ENCODE peak calls at places on chromosomes 3 and 15, in seven cellular contexts. W is left ventricle myocardium inferior; C is lung; D is A549; S is PC-3; G is Caco-2; Z is CD4-positive, CD25-positive, alpha-beta regulatory T cell. X is an unnamed sample.
A peak's percentile ranks its signal among the peaks of the same experiment; 100 is the strongest.

GRCh38 chr15:45914425-45914824 is 279.6 kb downstream of the SQOR start:
- DNase-seq in W (no peak), C (no peak), D (no peak), S (peak; percentile 20), G (no peak), Z (no peak), X (no peak)

GRCh38 chr3:156819842-156820686 is 6.1 kb upstream of the LEKR1 start:
- DNase-seq in W (no peak), C (no peak), D (no peak), S (no peak), G (no peak), Z (no peak), X (no peak)

GRCh38 chr3:147589016-147589415 is 179.9 kb downstream of the ZIC1 start:
- DNase-seq in W (no peak), C (no peak), D (no peak), S (no peak), G (no peak), Z (no peak), X (no peak)

GRCh38 chr3:18585019-18585968 is 160.2 kb upstream of the SATB1 start:
- DNase-seq in W (no peak), C (no peak), D (no peak), S (no peak), G (no peak), Z (no peak), X (no peak)

GRCh38 chr15:38758001-38758400 is 193.4 kb upstream of the RASGRP1 start:
- DNase-seq in W (no peak), C (no peak), D (no peak), S (peak; percentile 48), G (no peak), Z (no peak), X (no peak)

GRCh38 chr15:56732881-56733130 is 503 bp downstream of the ZNF280D start:
- DNase-seq in W (no peak), C (no peak), D (peak; percentile 23), S (no peak), G (no peak), Z (no peak), X (no peak)

GRCh38 chr3:72282918-72283317 is 498.0 kb upstream of the PROK2 start:
- DNase-seq in W (no peak), C (no peak), D (no peak), S (no peak), G (no peak), Z (no peak), X (no peak)

GRCh38 chr3:112654492-112654891 is 13.5 kb upstream of the CCDC80 start:
- DNase-seq in W (no peak), C (no peak), D (no peak), S (peak; percentile 31), G (no peak), Z (no peak), X (no peak)

GRCh38 chr3:189121088-189121487 is 50.7 kb upstream of the TPRG1 start:
- DNase-seq in W (no peak), C (no peak), D (no peak), S (no peak), G (no peak), Z (no peak), X (no peak)

GRCh38 chr3:64224826-64225606 is at the start of gene PRICKLE2:
- DNase-seq in W (peak; percentile 74), C (no peak), D (peak; percentile 69), S (no peak), G (no peak), Z (no peak), X (no peak)

GRCh38 chr3:172300862-172301261 is 147.4 kb downstream of the GHSR start:
- DNase-seq in W (no peak), C (no peak), D (no peak), S (no peak), G (no peak), Z (no peak), X (no peak)

GRCh38 chr3:186057594-186057993 is 51.3 kb downstream of the ETV5 start:
- DNase-seq in W (no peak), C (no peak), D (no peak), S (peak; percentile 34), G (peak; percentile 5), Z (no peak), X (no peak)

GRCh38 chr15:85044251-85044853 is 62.7 kb downstream of the PDE8A start:
- DNase-seq in W (no peak), C (peak; percentile 46), D (peak; percentile 42), S (peak; percentile 69), G (peak; percentile 45), Z (peak; percentile 15), X (peak; percentile 17)

GRCh38 chr3:63232764-63233396 is 45.2 kb upstream of the SYNPR start:
- DNase-seq in W (no peak), C (no peak), D (no peak), S (peak; percentile 15), G (no peak), Z (no peak), X (no peak)

GRCh38 chr3:127043041-127043641 is 60.2 kb downstream of the PLXNA1 start:
- DNase-seq in W (no peak), C (peak; percentile 85), D (no peak), S (peak; percentile 27), G (no peak), Z (no peak), X (no peak)

GRCh38 chr3:112470791-112471190 is 28.5 kb downstream of the BTLA start:
- DNase-seq in W (no peak), C (no peak), D (no peak), S (no peak), G (no peak), Z (no peak), X (no peak)

GRCh38 chr15:64532921-64533320 is 72.5 kb downstream of the ZNF609 start:
- DNase-seq in W (no peak), C (no peak), D (no peak), S (no peak), G (no peak), Z (no peak), X (no peak)

GRCh38 chr15:25057574-25057973 is 102.8 kb downstream of the SNRPN start:
- DNase-seq in W (no peak), C (no peak), D (no peak), S (no peak), G (no peak), Z (no peak), X (no peak)
- H3K9me3 ChIP-seq in W (peaks cover 100% of the 10 kb centered on the region), C (peaks cover 42% of the 10 kb centered on the region), D (peaks cover 67% of the 10 kb centered on the region), S (peaks cover 76% of the 10 kb centered on the region), G (peaks cover 95% of the 10 kb centered on the region), Z (peaks cover 100% of the 10 kb centered on the region), X (peaks cover 93% of the 10 kb centered on the region)

GRCh38 chr15:26455828-26456227 is 317.0 kb downstream of the GABRB3 start:
- DNase-seq in W (no peak), C (no peak), D (no peak), S (no peak), G (no peak), Z (no peak), X (no peak)
- H3K9me3 ChIP-seq in W (peaks cover 17% of the 10 kb centered on the region), C (no peaks in the 10 kb centered on the region), D (no peaks in the 10 kb centered on the region), S (peaks cover 23% of the 10 kb centered on the region), G (peaks cover 11% of the 10 kb centered on the region), Z (peaks cover 38% of the 10 kb centered on the region), X (peaks cover 3% of the 10 kb centered on the region)

GRCh38 chr3:31654998-31655397 is 122.3 kb downstream of the STT3B start:
- DNase-seq in W (no peak), C (no peak), D (no peak), S (no peak), G (no peak), Z (no peak), X (no peak)
- H3K9me3 ChIP-seq in W (peaks cover 67% of the 10 kb centered on the region), C (peaks cover 12% of the 10 kb centered on the region), D (peaks cover 62% of the 10 kb centered on the region), S (peaks cover 18% of the 10 kb centered on the region), G (peaks cover 24% of the 10 kb centered on the region), Z (peaks cover 97% of the 10 kb centered on the region), X (peaks cover 60% of the 10 kb centered on the region)

DNA sequence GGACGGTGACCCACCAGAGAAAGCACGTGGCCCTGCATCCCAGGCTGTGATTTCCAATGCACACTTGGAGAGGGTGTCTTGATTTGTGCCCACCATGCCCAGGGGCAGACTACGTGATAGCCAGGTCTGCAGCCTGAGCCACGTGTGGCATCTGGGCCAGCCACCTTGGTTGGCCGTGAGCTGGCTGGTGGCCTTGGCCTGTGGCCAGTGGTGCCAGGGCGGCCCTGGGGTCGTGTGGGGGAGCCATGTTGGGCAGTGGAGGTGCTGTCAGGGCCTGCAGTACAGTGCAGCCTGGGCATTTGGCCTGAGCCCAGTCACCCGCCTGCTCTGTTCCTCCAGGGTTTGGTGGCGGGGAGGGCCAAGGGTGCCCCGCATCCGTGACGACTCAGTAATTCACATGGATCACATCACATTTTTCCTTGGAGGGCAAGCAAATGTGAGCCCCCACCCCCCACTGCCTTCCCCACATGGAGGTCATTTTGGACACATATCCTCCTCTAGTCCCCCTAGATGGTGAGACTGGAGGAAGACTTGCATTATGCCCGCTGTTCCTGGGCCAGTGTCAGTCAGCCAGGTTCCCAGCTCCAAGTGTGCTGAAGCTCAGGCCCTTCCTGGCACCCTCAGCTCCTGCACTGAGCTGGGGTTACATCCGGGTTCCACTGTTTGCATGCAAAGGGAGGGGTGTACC is 201.4 kb downstream of the UBE3A start:
- DNase-seq in W (no peak), C (no peak), D (no peak), S (no peak), G (no peak), Z (no peak), X (no peak)
- H3K9me3 ChIP-seq in W (peaks cover 21% of the 10 kb centered on the region), C (no peaks in the 10 kb centered on the region), D (no peaks in the 10 kb centered on the region), S (peaks cover 4% of the 10 kb centered on the region), G (peaks cover 28% of the 10 kb centered on the region), Z (peaks cover 69% of the 10 kb centered on the region), X (no peaks in the 10 kb centered on the region)

DNA sequence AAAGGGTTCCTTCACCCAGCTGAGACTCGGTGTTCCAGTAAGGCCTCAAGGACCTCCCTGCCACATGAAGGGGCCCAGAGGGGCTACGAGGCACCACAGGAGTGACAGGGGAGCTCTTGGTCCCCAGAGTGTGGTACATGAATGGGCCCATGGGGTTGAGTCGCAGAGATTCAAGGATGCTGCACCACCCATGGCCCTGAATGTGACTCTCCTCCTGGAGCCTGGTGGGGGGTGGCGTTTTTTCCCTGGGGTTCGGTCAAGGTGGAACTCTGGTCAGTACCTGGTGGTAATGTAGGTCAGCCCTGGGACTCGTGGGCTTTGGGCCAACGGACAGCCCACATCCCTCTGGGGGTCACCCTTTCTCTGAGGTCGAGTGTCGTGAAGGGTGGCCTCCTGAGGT is 204.0 kb downstream of the UBE3A start:
- DNase-seq in W (no peak), C (no peak), D (no peak), S (no peak), G (no peak), Z (no peak), X (no peak)
- H3K9me3 ChIP-seq in W (peaks cover 29% of the 10 kb centered on the region), C (no peaks in the 10 kb centered on the region), D (no peaks in the 10 kb centered on the region), S (peaks cover 4% of the 10 kb centered on the region), G (peaks cover 26% of the 10 kb centered on the region), Z (peaks cover 57% of the 10 kb centered on the region), X (no peaks in the 10 kb centered on the region)

DNA sequence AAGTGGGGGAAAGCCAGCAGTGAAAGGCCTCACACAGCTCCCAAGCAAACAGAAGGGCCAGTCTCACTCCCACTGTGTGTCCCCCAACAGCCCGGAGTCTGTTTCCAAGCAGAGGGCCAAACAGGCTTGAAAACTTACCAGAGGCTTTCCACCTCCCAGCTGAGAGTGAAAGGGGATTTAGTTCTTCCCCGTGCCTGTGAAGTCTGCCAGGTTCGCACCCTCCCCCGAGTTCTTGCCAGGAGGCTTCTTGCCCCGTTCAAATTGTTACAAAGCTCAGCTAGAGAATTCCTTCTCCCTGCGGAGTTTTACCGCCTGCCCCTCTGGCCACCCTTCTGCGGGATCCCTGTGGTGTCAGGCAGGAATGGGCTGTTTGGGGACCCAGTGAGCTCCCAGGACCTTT is 68.0 kb upstream of the WNT7A start:
- DNase-seq in W (no peak), C (no peak), D (no peak), S (no peak), G (no peak), Z (no peak), X (no peak)
- H3K9me3 ChIP-seq in W (peaks cover 42% of the 10 kb centered on the region), C (peaks cover 13% of the 10 kb centered on the region), D (no peaks in the 10 kb centered on the region), S (no peaks in the 10 kb centered on the region), G (peaks cover 31% of the 10 kb centered on the region), Z (peaks cover 19% of the 10 kb centered on the region), X (no peaks in the 10 kb centered on the region)

X was measured in effector memory CD4-positive, alpha-beta T cell.